ENCODE peak calls at places on chromosomes 2 and 18, in four cellular contexts. C is heart left ventricle, K is astrocyte, I is kidney. P is an unnamed sample.
A peak's percentile ranks its signal among the peaks of the same experiment; 100 is the strongest.

GRCh38 chr2:181041661-181042060 is 61.3 kb downstream of the UBE2E3 start:
- DNase-seq in C (no peak), K (no peak), I (no peak), P (no peak)

GRCh38 chr2:55153564-55154315 is 78.4 kb downstream of the CLHC1 start:
- DNase-seq in C (no peak), K (no peak), I (no peak), P (no peak)

GRCh38 chr2:2734308-2734707 is 403.2 kb upstream of the MYT1L start:
- DNase-seq in C (no peak), K (no peak), I (no peak), P (no peak)

GRCh38 chr2:104849618-104850097 is 4.3 kb upstream of the POU3F3 start:
- DNase-seq in C (peak; percentile 64), K (peak; percentile 66), I (peak; percentile 86), P (no peak)

GRCh38 chr2:199100326-199101110 is 357.2 kb downstream of the SATB2 start:
- DNase-seq in C (no peak), K (peak; percentile 81), I (no peak), P (no peak)

GRCh38 chr2:603427-603826 is 73.8 kb downstream of the TMEM18 start:
- DNase-seq in C (no peak), K (no peak), I (no peak), P (no peak)

GRCh38 chr18:54958711-54959625 is at the start of gene CCDC68:
- DNase-seq in C (peak; percentile 65), K (no peak), I (peak; percentile 77), P (no peak)

GRCh38 chr18:44411971-44412370 is 268.7 kb upstream of the SETBP1 start:
- DNase-seq in C (no peak), K (no peak), I (no peak), P (no peak)

GRCh38 chr2:137706786-137707613 is 257.3 kb upstream of the HNMT start:
- DNase-seq in C (no peak), K (no peak), I (peak; percentile 55), P (no peak)

GRCh38 chr2:27356056-27356381 is 545 bp downstream of the GTF3C2 start:
- DNase-seq in C (no peak), K (peak; percentile 47), I (peak; percentile 79), P (no peak)

GRCh38 chr2:222734690-222735014 is 63.2 kb downstream of the MOGAT1 start:
- DNase-seq in C (no peak), K (no peak), I (no peak), P (no peak)

GRCh38 chr2:138630164-138630563 is 128.6 kb downstream of the SPOPL start:
- DNase-seq in C (no peak), K (no peak), I (no peak), P (no peak)

GRCh38 chr2:9071032-9071431 is 67.5 kb upstream of the MBOAT2 start:
- DNase-seq in C (no peak), K (peak; percentile 90), I (no peak), P (no peak)

GRCh38 chr2:133200684-133201421 is 367.4 kb downstream of the NCKAP5 start:
- DNase-seq in C (no peak), K (peak; percentile 95), I (no peak), P (no peak)

GRCh38 chr2:99974275-99974674 is 168.1 kb downstream of the AFF3 start:
- DNase-seq in C (no peak), K (peak; percentile 78), I (no peak), P (no peak)

GRCh38 chr18:58024139-58024538 is 19.9 kb upstream of the NEDD4L start:
- DNase-seq in C (no peak), K (no peak), I (no peak), P (no peak)

GRCh38 chr18:58370096-58370495 is 258.8 kb downstream of the ALPK2 start:
- DNase-seq in C (no peak), K (no peak), I (no peak), P (no peak)

GRCh38 chr2:167509585-167509984 is 621.3 kb downstream of the XIRP2 start:
- DNase-seq in C (no peak), K (peak; percentile 95), I (no peak), P (no peak)

GRCh38 chr18:47283476-47283875 is 32.0 kb upstream of the SKOR2 start:
- DNase-seq in C (no peak), K (peak; percentile 1), I (no peak), P (no peak)

GRCh38 chr2:50476174-50476573 is 555.8 kb downstream of the NRXN1 start:
- DNase-seq in C (no peak), K (no peak), I (no peak), P (no peak)
- TF ChIP-seq CTCF in C (no peak), K (no peak), I (no peak), P (no peak)

DNA sequence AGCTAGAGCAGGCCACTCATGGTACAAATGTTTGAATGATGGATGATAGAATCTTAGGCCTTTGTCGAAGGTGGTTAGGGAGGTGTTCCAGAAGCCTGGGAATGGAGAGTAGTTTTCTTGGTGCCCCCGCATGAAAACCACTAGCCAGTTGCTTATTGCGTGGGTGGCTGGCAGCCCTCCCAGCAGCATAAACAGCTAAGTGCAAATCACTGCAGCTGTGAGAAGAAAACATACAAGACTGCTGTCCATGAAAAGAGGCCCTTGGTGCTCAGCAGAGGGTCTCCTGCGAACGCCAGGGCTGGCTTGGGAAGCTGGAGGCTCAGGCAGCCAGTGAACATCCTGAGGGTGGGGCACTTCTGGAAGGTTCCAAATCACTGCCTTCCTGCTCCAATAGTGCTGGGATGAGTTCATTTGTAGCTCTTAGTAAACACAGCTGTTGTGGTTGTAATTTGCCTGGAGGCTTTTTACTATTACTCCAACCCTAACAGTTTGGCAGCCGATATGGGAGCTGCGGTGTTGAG is 118.8 kb downstream of the MGAT5 start:
- DNase-seq in C (peak; percentile 70), K (peak; percentile 92), I (no peak), P (no peak)
- TF ChIP-seq CTCF in C (no peak), K (no peak), I (no peak), P (no peak)

DNA sequence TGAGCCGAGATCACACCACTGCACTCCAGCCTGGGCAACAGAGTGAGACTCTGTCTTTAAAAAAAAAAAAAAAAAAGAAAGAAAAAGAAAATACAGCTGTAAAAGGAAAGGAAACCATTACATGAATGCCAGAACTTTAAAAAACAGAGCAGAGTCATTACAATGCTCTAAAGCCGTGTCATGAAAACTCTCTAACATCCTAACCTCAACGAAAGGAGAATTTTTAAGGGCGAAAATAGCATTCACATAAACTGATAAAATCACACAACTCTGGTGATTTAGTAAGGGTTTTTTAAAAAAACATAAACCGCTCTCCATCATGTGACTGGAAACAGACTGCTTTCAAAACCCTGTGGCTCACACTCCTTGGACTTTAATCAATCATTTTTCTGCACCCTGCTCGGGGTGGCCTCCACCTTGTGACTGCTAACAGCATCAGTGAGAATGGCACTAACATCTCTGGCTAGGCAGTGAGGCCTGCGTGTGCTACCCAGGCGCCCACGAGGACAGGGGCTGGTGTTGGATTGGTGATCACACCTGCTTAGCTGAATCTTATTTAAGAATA is 12.1 kb downstream of the DOCK10 start:
- DNase-seq in C (no peak), K (no peak), I (no peak), P (no peak)
- TF ChIP-seq CTCF in C (no peak), K (no peak), I (no peak), P (no peak)

DNA sequence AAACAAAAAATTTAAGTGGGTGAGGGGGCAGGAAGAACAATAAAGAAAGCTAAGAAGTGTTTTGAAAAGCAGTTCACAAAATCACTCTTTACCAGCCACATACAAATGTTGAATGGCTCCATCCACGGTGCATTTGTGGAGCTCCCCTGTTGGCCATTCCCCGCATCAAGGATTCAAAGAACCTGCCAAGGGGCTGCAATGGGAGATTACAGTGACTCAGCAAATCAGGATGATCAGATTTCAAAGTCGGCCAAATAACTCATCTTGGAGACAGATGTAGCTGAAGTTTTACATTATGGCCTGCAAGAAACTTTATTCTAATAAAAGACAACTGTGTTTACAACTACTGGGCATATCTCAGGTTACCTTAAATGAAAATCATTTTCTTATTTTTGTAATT is 26.9 kb downstream of the COL4A3 start:
- DNase-seq in C (no peak), K (peak; percentile 29), I (no peak), P (no peak)
- TF ChIP-seq CTCF in C (no peak), K (no peak), I (no peak), P (no peak)

GRCh38 chr2:218518876-218519275 is 49.3 kb downstream of the USP37 start:
- DNase-seq in C (no peak), K (no peak), I (no peak), P (no peak)

GRCh38 chr2:218517434-218518206 is 50.5 kb downstream of the USP37 start:
- DNase-seq in C (no peak), K (no peak), I (no peak), P (no peak)

GRCh38 chr2:218513676-218514075 is 54.5 kb downstream of the USP37 start:
- DNase-seq in C (no peak), K (no peak), I (no peak), P (no peak)

GRCh38 chr2:218516614-218517013 is 51.5 kb downstream of the USP37 start:
- DNase-seq in C (no peak), K (no peak), I (no peak), P (no peak)
- TF ChIP-seq CTCF in C (peak; percentile 10), K (peak; percentile 31), I (peak; percentile 24), P (peak; percentile 63)

DNA sequence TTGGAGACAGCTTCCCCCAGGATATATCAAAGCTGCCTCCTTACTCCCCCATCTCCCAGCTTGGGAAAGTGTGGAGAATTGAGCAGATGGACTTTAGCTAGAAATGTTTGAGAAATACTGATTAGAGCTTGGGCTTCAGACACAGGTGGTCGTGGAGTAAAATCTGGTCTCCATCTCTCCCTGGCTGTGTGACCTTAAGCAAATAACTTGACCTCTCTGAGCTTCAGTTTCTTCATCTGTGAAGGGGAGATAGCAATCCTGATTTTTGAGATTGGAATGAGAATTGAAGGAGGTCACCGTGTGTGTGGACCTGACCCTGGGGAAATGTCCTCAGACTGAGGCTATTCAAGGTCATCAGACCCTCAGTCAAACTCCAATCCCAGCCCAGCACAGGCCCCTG is 3.6 kb downstream of the GNLY start:
- DNase-seq in C (no peak), K (no peak), I (no peak), P (no peak)
- TF ChIP-seq CTCF in C (no peak), K (no peak), I (no peak), P (no peak)